ENCODE peak calls at places on chromosomes 13 and 19, in five cellular contexts. Z is ovary, X is esophagus squamous epithelium, W is breast epithelium, M is PC-9. Y is an unnamed sample. For H3K36me3, the result is how much of the 10 kb centered on the place peaks cover.

GRCh38 chr19:1019980-1020867 is 699 bp downstream of the TMEM259 start:
- DNase-seq in M (no peak), Z (peak), W (no peak), X (no peak), Y (no peak)

GRCh38 chr13:107124129-107124718 is 556.3 kb upstream of the ARGLU1 start:
- DNase-seq in W (no peak), Z (no peak), X (no peak), M (no peak), Y (no peak)

GRCh38 chr13:52356327-52356726 is 49.6 kb downstream of the THSD1 start:
- DNase-seq in X (no peak), W (no peak), M (peak), Z (no peak), Y (peak)

GRCh38 chr19:47310819-47311218 is 1.2 kb downstream of the C5AR1 start:
- DNase-seq in Z (no peak), M (peak), W (no peak), X (no peak), Y (no peak)

GRCh38 chr13:51222510-51223283 is 499 bp downstream of the FAM124A start:
- DNase-seq in M (no peak), Z (peak), X (no peak), W (no peak), Y (no peak)

GRCh38 chr19:3270908-3271307 is 46.4 kb downstream of the CELF5 start:
- DNase-seq in Z (no peak), W (no peak), X (no peak), M (no peak), Y (no peak)

GRCh38 chr19:7917292-7918061 is 2.7 kb upstream of the SNAPC2 start:
- DNase-seq in X (no peak), W (no peak), M (peak), Z (no peak), Y (no peak)

GRCh38 chr19:45040059-45040767 is 1.4 kb downstream of the CLASRP start:
- DNase-seq in W (no peak), M (no peak), Z (no peak), X (no peak), Y (no peak)

GRCh38 chr13:64935441-64935840 is 2294.7 kb downstream of the PCDH9 start:
- DNase-seq in X (no peak), W (no peak), Z (no peak), M (no peak), Y (no peak)

GRCh38 chr13:76016799-76017198 is 380.7 kb downstream of the LMO7 start:
- DNase-seq in M (peak), X (no peak), W (no peak), Z (no peak), Y (no peak)

GRCh38 chr13:35649162-35649561 is 172.7 kb upstream of the MAB21L1 start:
- DNase-seq in X (no peak), M (no peak), W (no peak), Z (no peak), Y (no peak)

GRCh38 chr13:105177265-105177900 is 1358.1 kb downstream of the EFNB2 start:
- DNase-seq in Z (no peak), M (no peak), W (no peak), X (no peak), Y (no peak)

GRCh38 chr13:41700790-41701310 is 243.5 kb downstream of the RGCC start:
- DNase-seq in M (no peak), Z (no peak), W (no peak), X (no peak), Y (no peak)

GRCh38 chr13:48761256-48761655 is 107.5 kb downstream of the CYSLTR2 start:
- DNase-seq in M (no peak), X (no peak), Z (no peak), W (no peak), Y (no peak)

GRCh38 chr13:34747507-34747906 is 194.6 kb upstream of the NBEA start:
- DNase-seq in X (no peak), W (no peak), Z (no peak), M (no peak), Y (no peak)

GRCh38 chr13:113646921-113647340 is 11.1 kb downstream of the ATP4B start:
- DNase-seq in Z (no peak), X (no peak), M (no peak), W (no peak), Y (no peak)

GRCh38 chr13:28792992-28793391 is 27.1 kb upstream of the MTUS2 start:
- DNase-seq in W (no peak), X (no peak), M (no peak), Z (no peak), Y (no peak)

GRCh38 chr19:28168557-28168956 is 1044.4 kb downstream of the UQCRFS1 start:
- DNase-seq in X (no peak), Z (no peak), M (no peak), W (no peak), Y (no peak)

GRCh38 chr19:44764975-44765948 is 12.4 kb upstream of the CBLC start:
- DNase-seq in X (no peak), M (no peak), W (no peak), Z (no peak), Y (no peak)

GRCh38 chr19:29583196-29584006 is 22.7 kb upstream of the POP4 start:
- DNase-seq in W (no peak), X (no peak), Z (no peak), M (no peak), Y (no peak)

GRCh38 chr13:73966331-73966730 is 167.9 kb downstream of the KLF12 start:
- DNase-seq in X (no peak), W (no peak), M (no peak), Z (no peak), Y (no peak)

GRCh38 chr13:67439365-67439764 is 209.2 kb upstream of the PCDH9 start:
- DNase-seq in M (no peak), W (no peak), Z (no peak), X (no peak), Y (no peak)

GRCh38 chr13:67443901-67444300 is 213.8 kb upstream of the PCDH9 start:
- DNase-seq in M (no peak), Z (no peak), W (no peak), X (no peak), Y (no peak)

GRCh38 chr13:67440240-67440639 is 210.1 kb upstream of the PCDH9 start:
- DNase-seq in M (no peak), X (no peak), Z (no peak), W (no peak), Y (no peak)

GRCh38 chr13:67437246-67437645 is 207.1 kb upstream of the PCDH9 start:
- DNase-seq in X (no peak), Z (no peak), W (no peak), M (no peak), Y (no peak)

DNA sequence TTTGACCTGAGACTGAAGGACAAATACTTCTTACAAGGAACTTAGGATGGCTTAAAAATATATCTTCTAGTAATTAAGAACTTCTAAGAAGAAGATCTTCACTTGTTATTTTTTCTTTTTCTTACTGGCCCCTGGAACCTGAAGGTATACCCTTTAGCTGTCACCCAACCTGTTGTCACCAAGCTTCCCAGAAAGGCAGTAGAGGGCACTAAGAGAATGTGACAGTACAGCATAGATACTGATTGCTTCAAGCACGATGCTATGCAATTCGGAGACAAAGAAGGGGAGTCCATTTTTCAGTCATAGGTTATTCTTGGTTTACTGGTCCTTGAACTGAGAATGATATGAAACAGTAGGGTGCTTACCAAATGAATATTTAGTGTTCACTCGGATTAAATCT is 208.3 kb upstream of the PCDH9 start:
- DNase-seq in Z (no peak), X (no peak), M (no peak), W (no peak), Y (no peak)
- TF ChIP-seq CTCF in Z (no peak), X (no peak), M (no peak), W (no peak), Y (no peak)

GRCh38 chr13:44312131-44312530 is 61.5 kb upstream of the SERP2 start:
- DNase-seq in W (no peak), M (no peak), X (no peak), Z (no peak), Y (no peak)

GRCh38 chr13:44311011-44311481 is 62.6 kb upstream of the SERP2 start:
- DNase-seq in W (peak), Z (no peak), M (peak), X (no peak), Y (no peak)

GRCh38 chr13:44312898-44313551 is 60.6 kb upstream of the SERP2 start:
- DNase-seq in X (no peak), M (peak), W (no peak), Z (no peak), Y (peak)

GRCh38 chr13:44309771-44310767 is 63.6 kb upstream of the SERP2 start:
- DNase-seq in Z (no peak), W (no peak), X (no peak), M (no peak), Y (no peak)

DNA sequence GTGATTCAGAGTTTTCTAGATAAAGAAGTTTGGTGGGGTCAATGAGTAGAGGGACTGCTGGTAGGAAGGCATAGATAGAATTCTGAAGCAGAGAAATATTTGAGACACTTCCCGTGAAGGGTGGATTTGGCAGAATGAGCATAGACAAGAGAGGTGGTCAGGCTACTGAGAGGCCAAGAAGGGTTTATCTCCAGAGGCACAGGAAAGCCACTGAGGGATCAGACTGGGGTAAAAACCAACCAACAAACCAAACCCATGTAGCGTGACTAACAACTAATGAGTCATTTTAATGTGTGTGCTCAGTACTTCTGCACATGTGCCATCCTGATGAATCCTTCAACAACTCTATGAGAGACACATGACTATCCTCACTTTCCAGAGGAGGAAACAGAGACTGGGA is 60.0 kb upstream of the SERP2 start:
- DNase-seq in X (no peak), W (no peak), M (peak), Z (no peak), Y (peak)
- H3K36me3 ChIP-seq in X (under half), W (under half), M (under half), Z (under half), Y (under half)

GRCh38 chr19:32809254-32809653 is 60.3 kb downstream of the SLC7A9 start:
- DNase-seq in W (no peak), M (no peak), Z (no peak), X (no peak), Y (no peak)
- TF ChIP-seq CTCF in W (no peak), M (no peak), Z (no peak), X (no peak), Y (no peak)

DNA sequence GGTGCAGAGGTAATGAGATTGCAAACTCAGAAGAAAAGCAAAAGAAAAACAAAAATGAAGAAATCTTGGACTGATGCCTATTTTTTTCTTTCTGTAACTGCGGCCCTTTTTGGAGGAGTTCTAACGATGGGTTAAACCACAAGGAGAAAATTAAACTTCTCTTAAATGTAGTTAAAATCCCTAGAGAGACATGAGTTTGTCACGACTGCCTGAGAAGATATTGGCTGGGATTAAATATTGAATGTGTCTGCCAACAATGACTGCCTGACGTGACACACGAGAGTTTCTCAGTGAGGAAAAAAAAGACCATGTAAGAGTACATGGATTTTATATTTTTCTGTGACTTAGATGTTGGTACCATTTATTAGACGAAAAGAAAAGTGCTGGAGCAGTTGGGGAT is 1013.4 kb downstream of the PCDH9 start:
- DNase-seq in X (no peak), M (no peak), W (no peak), Z (no peak), Y (no peak)
- H3K36me3 ChIP-seq in X (under half), M (under half), W (under half), Z (under half), Y (under half)

GRCh38 chr19:42323852-42324654 is 1.4 kb upstream of the MEGF8 start:
- DNase-seq in W (no peak), X (no peak), Z (no peak), M (no peak), Y (no peak)

GRCh38 chr19:42323473-42323851 is 2.0 kb upstream of the MEGF8 start:
- DNase-seq in X (no peak), M (no peak), W (no peak), Z (no peak), Y (no peak)

GRCh38 chr19:42325896-42326771 is 699 bp downstream of the MEGF8 start:
- DNase-seq in W (no peak), M (no peak), X (no peak), Z (no peak), Y (no peak)

GRCh38 chr19:42325308-42325895 is at the start of gene MEGF8:
- DNase-seq in W (peak), X (peak), M (peak), Z (peak), Y (peak)

DNA sequence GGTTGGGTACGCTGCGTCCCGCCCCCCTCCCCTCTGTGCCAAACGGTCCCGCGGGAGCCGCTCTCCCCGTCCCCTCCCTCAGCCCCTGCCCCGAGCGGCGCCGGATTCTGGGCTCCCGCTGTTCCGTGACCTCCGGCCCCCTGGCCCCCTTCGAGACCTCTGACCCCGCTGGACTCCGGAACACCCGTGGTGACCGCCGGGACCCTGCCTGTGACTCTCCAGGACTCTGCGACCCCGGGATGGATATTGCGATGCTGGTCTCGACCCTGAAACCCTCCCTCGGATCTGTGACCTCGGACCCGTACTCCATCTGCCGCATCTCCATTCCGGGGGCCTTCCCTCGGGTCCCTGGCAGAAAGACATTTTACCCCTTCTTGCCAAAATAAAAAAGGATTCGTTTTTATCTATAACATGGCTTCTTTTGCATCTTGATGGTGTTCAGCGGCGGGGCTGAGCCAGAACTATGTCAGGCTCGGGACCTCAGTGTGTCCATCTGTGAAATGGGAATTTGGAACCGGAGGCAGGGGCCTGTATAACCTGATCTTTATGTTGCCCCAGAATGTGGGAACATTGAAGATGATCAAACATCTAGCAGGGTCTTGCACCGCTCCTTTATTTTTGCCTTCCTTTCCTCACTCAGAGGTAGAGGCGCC is 654 bp upstream of the MEGF8 start:
- DNase-seq in M (no peak), Z (no peak), W (no peak), X (no peak), Y (no peak)
- TF ChIP-seq CTCF in M (peak), Z (no peak), W (peak), X (no peak), Y (peak)

DNA sequence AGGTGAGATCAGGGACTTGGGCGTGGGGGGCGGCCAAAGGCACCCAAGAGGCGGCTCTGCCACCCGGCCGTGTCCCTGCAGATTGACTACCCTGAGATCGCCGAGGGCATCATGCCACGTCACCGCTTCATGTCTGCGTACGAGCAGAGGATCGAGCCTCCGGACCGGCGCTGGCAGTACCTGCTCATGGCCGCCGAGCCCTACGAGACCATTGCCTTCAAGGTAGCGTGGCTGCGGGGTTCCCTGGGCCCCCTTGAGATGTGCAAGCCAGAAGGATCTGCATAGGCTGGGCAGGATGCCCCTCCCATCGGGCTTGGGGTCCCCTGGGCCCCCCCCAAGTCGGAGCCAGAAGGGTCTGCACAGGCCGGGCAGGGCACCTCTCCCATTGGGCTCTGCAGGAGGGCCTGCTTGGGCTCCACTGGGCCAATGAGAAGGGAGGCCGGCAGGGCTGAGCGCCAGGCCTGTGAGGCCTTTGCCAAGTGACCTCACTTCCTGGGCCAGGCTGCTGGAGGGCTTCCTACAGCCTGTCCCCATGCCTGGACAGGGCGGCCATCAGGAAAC is 2.2 kb upstream of the AMH start:
- DNase-seq in W (no peak), Z (no peak), M (no peak), X (no peak), Y (no peak)
- H3K36me3 ChIP-seq in W (under half), Z (under half), M (under half), X (half or more), Y (under half)

DNA sequence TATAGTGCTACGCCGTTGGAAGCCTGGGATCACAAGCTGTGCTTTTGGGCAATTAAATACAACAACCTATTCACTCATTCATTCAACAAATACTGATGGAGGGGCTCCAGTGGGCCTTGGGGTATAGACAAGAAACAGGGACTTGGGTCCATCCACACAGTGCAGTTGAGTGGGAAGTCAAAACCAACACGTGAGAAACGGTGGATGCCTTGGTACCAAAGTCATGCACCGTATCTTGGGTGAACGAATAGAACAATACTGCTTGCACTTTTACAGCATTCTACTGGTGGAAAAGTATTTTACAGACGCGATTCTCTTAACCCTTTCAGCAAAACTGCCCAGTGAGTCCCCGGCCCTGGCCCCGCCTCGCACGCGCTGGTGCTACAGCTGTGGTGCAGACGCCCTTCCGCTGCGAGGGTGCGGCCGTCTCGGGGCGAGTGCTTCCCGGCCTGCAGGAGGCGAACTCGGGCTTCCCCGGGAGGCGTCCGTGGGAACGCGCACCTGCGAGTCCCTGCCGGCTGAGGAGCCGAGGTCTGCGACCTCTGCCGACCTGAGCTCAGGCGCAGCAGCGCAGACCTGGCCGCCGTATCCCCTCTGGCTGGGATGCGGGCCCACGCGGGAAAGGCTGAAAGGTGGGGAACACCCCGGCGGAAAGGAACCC is 8.3 kb downstream of the TNFRSF19 start:
- DNase-seq in W (peak), Z (peak), X (no peak), M (peak), Y (no peak)
- TF ChIP-seq CTCF in W (peak), Z (peak), X (peak), M (peak), Y (peak)

GRCh38 chr19:49065905-49066512 is 1.4 kb upstream of the NTF4 start:
- DNase-seq in W (no peak), M (no peak), X (no peak), Z (no peak), Y (no peak)
- H3K36me3 ChIP-seq in W (under half), M (under half), X (under half), Z (under half), Y (under half)

GRCh38 chr19:54448037-54448773 is 794 bp upstream of the LENG8 start:
- DNase-seq in W (peak), X (no peak), Z (peak), M (peak), Y (no peak)
- TF ChIP-seq CTCF in W (peak), X (peak), Z (no peak), M (no peak), Y (no peak)

GRCh38 chr19:51970718-51971117 is 15.9 kb downstream of the ZNF350 start:
- DNase-seq in W (no peak), M (no peak), X (no peak), Z (no peak), Y (no peak)
- H3K36me3 ChIP-seq in W (half or more), M (half or more), X (half or more), Z (under half), Y (under half)